ENCODE peak calls at places on chromosomes 11 and 22, in four cellular contexts. Q, I, A and O are unnamed samples. For H3K79me2, the result is how much of the 10 kb centered on the place peaks cover.

GRCh38 chr11:132055296-132055695 is 684.9 kb downstream of the NTM start:
- DNase-seq in Q (no peak), I (no peak), A (no peak), O (no peak)

GRCh38 chr11:102780491-102780918 is at the start of gene MMP10:
- DNase-seq in Q (peak), I (peak), A (peak), O (peak)

GRCh38 chr22:22820626-22821025 is 67.0 kb upstream of the IGLL5 start:
- DNase-seq in Q (no peak), I (no peak), A (no peak), O (no peak)

GRCh38 chr22:27348634-27349033 is 452.9 kb downstream of the MN1 start:
- DNase-seq in Q (no peak), I (no peak), A (no peak), O (no peak)

GRCh38 chr11:128835741-128836410 is 31.2 kb downstream of the KCNJ1 start:
- DNase-seq in Q (no peak), I (no peak), A (no peak), O (peak)

GRCh38 chr22:50702261-50702671 is 29.6 kb downstream of the SHANK3 start:
- DNase-seq in Q (no peak), I (no peak), A (no peak), O (no peak)

GRCh38 chr11:88292156-88292844 is 45.2 kb downstream of the CTSC start:
- DNase-seq in Q (no peak), I (no peak), A (no peak), O (no peak)

GRCh38 chr11:104588975-104589374 is 309.3 kb downstream of the CASP12 start:
- DNase-seq in Q (no peak), I (no peak), A (no peak), O (no peak)

GRCh38 chr11:115911656-115912055 is 407.4 kb upstream of the CADM1 start:
- DNase-seq in Q (no peak), I (no peak), A (no peak), O (no peak)

GRCh38 chr11:28674432-28675076 is 566.4 kb downstream of the METTL15 start:
- DNase-seq in Q (peak), I (peak), A (peak), O (no peak)

GRCh38 chr11:63602296-63602695 is 11.9 kb downstream of the PLAAT3 start:
- DNase-seq in Q (no peak), I (no peak), A (no peak), O (no peak)

GRCh38 chr11:11430431-11430830 is 77.4 kb upstream of the CSNK2A3 start:
- DNase-seq in Q (no peak), I (no peak), A (no peak), O (no peak)

GRCh38 chr11:128361451-128362020 is 225.8 kb downstream of the ETS1 start:
- DNase-seq in Q (no peak), I (no peak), A (no peak), O (no peak)

GRCh38 chr22:47228767-47229166 is 466.3 kb downstream of the TBC1D22A start:
- DNase-seq in Q (no peak), I (no peak), A (no peak), O (no peak)

GRCh38 chr22:23026777-23027176 is 43.5 kb upstream of the GNAZ start:
- DNase-seq in Q (no peak), I (no peak), A (no peak), O (no peak)

GRCh38 chr11:122592641-122593040 is 62.9 kb upstream of the UBASH3B start:
- DNase-seq in Q (no peak), I (no peak), A (no peak), O (no peak)

GRCh38 chr11:87445002-87445401 is 407.3 kb downstream of the TMEM135 start:
- DNase-seq in Q (no peak), I (no peak), A (no peak), O (peak)

GRCh38 chr22:44545773-44546172 is 47.7 kb upstream of the RTL6 start:
- DNase-seq in Q (no peak), I (no peak), A (no peak), O (no peak)

GRCh38 chr11:123628936-123629683 is 25.3 kb downstream of the SCN3B start:
- DNase-seq in Q (no peak), I (no peak), A (no peak), O (no peak)

GRCh38 chr11:74195828-74196227 is 24.7 kb downstream of the PPME1 start:
- DNase-seq in Q (no peak), I (no peak), A (no peak), O (no peak)

GRCh38 chr22:17815703-17816254 is 41.5 kb upstream of the BID start:
- DNase-seq in Q (no peak), I (no peak), A (peak), O (peak)

GRCh38 chr11:120221115-120221752 is 10.4 kb downstream of the OAF start:
- DNase-seq in Q (no peak), I (no peak), A (no peak), O (no peak)

GRCh38 chr11:6703247-6704063 is 20.3 kb upstream of the MRPL17 start:
- DNase-seq in Q (peak), I (no peak), A (peak), O (peak)

GRCh38 chr22:25137577-25138525 is 61.8 kb upstream of the CRYBB3 start:
- DNase-seq in Q (peak), I (no peak), A (no peak), O (no peak)

GRCh38 chr11:47132490-47132889 is 44.2 kb downstream of the ARFGAP2 start:
- DNase-seq in Q (no peak), I (no peak), A (no peak), O (no peak)

GRCh38 chr11:105092255-105093239 is 47.0 kb downstream of the CARD18 start:
- DNase-seq in Q (no peak), I (no peak), A (no peak), O (peak)

GRCh38 chr11:23723861-23724260 is 773.0 kb upstream of the LUZP2 start:
- DNase-seq in Q (no peak), I (no peak), A (no peak), O (no peak)

GRCh38 chr22:43209523-43209890 is 22.6 kb upstream of the TTLL12 start:
- DNase-seq in Q (no peak), I (no peak), A (no peak), O (no peak)

GRCh38 chr11:19633276-19633675 is 79.4 kb upstream of the NAV2 start:
- DNase-seq in Q (no peak), I (no peak), A (no peak), O (no peak)

GRCh38 chr11:119793335-119793984 is 64.5 kb upstream of the NECTIN1 start:
- DNase-seq in Q (no peak), I (no peak), A (no peak), O (no peak)

GRCh38 chr11:12077535-12078280 is 32.7 kb upstream of the MICAL2 start:
- DNase-seq in Q (no peak), I (no peak), A (no peak), O (no peak)

GRCh38 chr11:78690588-78690987 is 115.9 kb upstream of the NARS2 start:
- DNase-seq in Q (no peak), I (no peak), A (no peak), O (no peak)

GRCh38 chr11:81869337-81870065 is 864.2 kb downstream of the FAM181B start:
- DNase-seq in Q (no peak), I (no peak), A (no peak), O (no peak)

GRCh38 chr11:17141156-17141555 is 63.7 kb upstream of the RPS13 start:
- DNase-seq in Q (no peak), I (no peak), A (no peak), O (no peak)

DNA sequence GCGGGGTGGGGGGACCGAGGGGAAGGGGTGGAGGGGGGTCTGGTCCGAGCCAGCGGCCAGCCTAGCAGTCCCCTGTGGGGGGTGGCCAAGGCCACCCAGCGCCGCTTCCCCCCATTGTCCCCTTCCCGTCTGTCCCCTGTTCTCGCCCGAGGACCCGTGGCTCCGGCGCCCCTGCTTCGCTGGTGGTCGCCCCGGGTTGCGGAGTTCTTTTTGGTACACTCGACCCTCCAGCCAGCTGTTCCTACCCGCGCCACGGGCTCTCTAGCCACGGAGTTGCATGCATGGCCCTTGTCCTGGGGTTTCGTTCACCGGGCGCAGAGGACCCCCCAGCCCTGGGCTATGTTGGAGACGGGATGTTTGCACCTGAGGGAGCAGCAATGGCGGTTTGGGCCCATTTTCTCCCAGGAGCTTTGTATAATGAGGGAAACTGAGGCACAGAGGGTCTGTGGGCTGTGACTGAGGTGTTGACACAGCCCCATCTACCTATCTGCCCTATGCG is 489 bp downstream of the RNF214 start:
- DNase-seq in Q (no peak), I (no peak), A (peak), O (no peak)
- H3K79me2 ChIP-seq in Q (under half), I (under half), A (under half), O (under half)

GRCh38 chr11:60906132-60906972 is at the start of gene PRPF19:
- DNase-seq in Q (peak), I (peak), A (peak), O (peak)
- H4K8ac ChIP-seq in Q (no peak), I (peak), A (no peak), O (peak)

GRCh38 chr22:37676691-37677627 is 1.5 kb downstream of the LGALS1 start:
- DNase-seq in Q (peak), I (peak), A (peak), O (peak)

GRCh38 chr22:37675930-37676571 is 615 bp downstream of the LGALS1 start:
- DNase-seq in Q (no peak), I (no peak), A (no peak), O (no peak)

GRCh38 chr22:37679670-37680069 is 4.2 kb downstream of the LGALS1 start:
- DNase-seq in Q (no peak), I (no peak), A (no peak), O (no peak)

GRCh38 chr22:37680191-37680851 is 4.9 kb downstream of the LGALS1 start:
- DNase-seq in Q (no peak), I (no peak), A (no peak), O (no peak)

DNA sequence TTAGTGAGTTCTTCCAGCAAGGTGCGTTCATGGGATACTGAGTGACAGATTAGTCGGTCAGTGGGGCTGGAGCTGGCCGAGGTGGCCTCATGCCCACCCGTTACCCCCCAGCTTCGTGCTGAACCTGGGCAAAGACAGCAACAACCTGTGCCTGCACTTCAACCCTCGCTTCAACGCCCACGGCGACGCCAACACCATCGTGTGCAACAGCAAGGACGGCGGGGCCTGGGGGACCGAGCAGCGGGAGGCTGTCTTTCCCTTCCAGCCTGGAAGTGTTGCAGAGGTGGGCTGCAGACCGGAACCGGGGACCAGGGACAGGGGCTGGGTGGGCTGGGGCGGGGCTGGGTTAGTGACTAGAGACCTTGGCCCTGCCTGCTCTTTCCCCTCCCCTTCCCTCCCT is 2.9 kb downstream of the LGALS1 start:
- DNase-seq in Q (no peak), I (no peak), A (no peak), O (no peak)
- H2BK5ac ChIP-seq in Q (no peak), I (no peak), A (no peak), O (no peak)

DNA sequence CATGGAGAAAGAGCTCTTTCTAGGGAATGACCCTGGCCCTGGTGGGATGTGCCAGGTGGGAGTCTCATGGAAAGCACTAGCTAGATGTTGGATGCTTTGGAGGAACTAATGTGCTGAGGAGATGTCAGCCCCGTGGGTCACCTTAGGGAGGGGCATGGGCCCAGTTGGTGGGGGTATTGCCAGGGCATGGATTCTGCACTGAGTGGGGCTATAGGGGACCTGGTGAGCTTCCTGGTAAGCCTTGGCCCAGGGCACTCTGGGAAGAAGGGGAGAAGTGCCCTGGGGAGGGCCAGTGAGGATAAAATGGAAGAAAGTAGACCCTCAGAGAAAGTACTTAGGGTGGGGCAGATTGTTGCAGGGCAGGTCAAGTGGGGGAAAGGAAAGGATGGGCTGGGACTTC is 65.2 kb upstream of the SORL1-AS1 start:
- DNase-seq in Q (no peak), I (no peak), A (no peak), O (no peak)
- H3K79me2 ChIP-seq in Q (under half), I (under half), A (under half), O (under half)

GRCh38 chr11:134725939-134726639 is 314.0 kb upstream of the B3GAT1 start:
- DNase-seq in Q (peak), I (no peak), A (peak), O (peak)
- H4K8ac ChIP-seq in Q (no peak), I (no peak), A (no peak), O (no peak)

GRCh38 chr22:19271856-19272535 is 19.5 kb downstream of the CLTCL1 start:
- DNase-seq in Q (no peak), I (no peak), A (no peak), O (no peak)
- H2BK5ac ChIP-seq in Q (no peak), I (no peak), A (no peak), O (no peak)

GRCh38 chr22:31093090-31093850 is 12.2 kb downstream of the SMTN start:
- DNase-seq in Q (no peak), I (no peak), A (peak), O (no peak)

GRCh38 chr22:31094741-31095140 is 12.6 kb downstream of the SELENOM start:
- DNase-seq in Q (no peak), I (no peak), A (no peak), O (no peak)

GRCh38 chr22:31092161-31092560 is 11.0 kb downstream of the SMTN start:
- DNase-seq in Q (no peak), I (no peak), A (peak), O (no peak)

GRCh38 chr22:31095637-31096249 is 11.6 kb downstream of the SELENOM start:
- DNase-seq in Q (no peak), I (no peak), A (no peak), O (no peak)

DNA sequence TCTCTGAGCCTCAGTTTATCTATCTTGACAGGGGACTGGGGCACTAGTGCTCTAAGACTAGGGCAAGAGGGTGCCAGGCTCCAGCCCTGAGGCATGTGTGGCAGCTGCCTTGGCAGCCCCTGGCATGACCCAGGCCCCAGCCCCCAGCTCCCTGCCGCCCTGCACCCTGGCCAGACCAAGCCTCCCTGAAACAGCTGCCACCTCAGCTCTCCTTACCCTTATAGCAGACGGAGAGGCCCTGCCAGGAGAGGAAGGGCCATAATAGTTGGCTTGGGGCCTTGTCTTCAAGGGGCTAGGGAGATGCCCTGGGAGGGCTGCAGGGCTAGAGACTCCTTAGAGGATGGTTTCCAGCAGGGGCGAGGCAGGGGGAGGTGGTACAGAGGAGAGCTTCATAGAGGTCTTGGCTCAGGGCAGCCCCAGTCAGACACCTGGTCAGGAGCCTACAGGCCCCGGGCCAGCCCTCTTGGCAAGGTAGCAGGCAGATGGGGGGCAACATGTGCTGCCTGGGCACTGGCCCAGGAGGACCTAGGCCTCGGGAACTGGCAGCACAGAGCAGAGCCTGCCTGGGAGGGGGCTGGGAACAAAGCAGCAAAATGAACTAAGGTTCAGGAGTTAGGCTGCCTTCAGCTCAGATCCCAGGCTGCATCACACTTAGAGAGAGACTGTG is 13.0 kb downstream of the SMTN start:
- DNase-seq in Q (no peak), I (no peak), A (no peak), O (no peak)
- H3K79me2 ChIP-seq in Q (under half), I (under half), A (under half), O (under half)

GRCh38 chr11:117459121-117459978 is 131.7 kb downstream of the CEP164 start:
- DNase-seq in Q (no peak), I (no peak), A (no peak), O (no peak)
- H4K8ac ChIP-seq in Q (no peak), I (peak), A (no peak), O (no peak)

GRCh38 chr11:831951-832528 is 712 bp upstream of the CD151 start:
- DNase-seq in Q (no peak), I (no peak), A (no peak), O (no peak)

GRCh38 chr11:832529-833113 is at the start of gene CD151:
- DNase-seq in Q (peak), I (no peak), A (peak), O (peak)

GRCh38 chr11:830295-831131 is 2.2 kb upstream of the CD151 start:
- DNase-seq in Q (peak), I (no peak), A (peak), O (peak)

GRCh38 chr11:829946-830294 is 2.2 kb downstream of the CRACR2B start:
- DNase-seq in Q (peak), I (no peak), A (no peak), O (no peak)

DNA sequence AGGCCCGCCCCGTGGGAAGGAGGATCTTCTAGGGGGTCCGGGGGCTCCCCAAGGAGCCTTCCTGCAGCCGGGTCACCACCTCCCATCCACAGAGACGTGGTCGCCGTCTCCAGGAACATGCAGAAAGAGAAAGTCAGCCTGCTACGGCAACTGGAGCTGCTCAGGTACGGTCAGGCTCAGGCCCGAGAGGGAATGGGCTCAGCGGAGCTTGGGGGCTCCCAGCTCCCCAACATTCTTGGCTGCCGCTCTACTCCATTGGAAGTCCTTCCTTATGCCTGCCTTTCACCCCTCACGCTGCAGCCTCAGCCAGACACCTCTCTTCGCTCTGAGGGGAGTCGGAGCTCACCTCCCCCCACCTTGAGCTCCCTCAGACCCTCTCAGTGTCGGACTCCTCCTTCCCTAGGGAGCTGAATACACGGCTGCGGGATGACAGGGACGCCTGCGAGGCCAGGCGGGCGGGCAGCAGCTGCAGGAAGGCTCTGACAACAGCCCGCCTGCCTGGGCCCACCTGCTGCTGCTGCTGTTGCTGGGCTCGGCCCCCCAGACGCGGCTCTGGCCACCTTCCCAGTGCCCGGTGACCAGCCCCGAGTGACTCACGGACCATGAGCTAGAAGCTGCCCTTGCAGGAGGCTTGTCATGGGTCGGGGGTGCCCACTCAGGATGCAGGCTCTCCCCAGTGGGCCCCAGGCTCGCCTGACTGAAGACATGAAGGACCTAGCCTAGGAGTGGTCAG is 1.5 kb upstream of the CD151 start:
- DNase-seq in Q (no peak), I (no peak), A (no peak), O (no peak)
- H2BK5ac ChIP-seq in Q (no peak), I (no peak), A (no peak), O (no peak)